ENCODE peak calls at places on chromosomes 12 and 14, in six cellular contexts. P is H9; L is activated CD4-positive, alpha-beta memory T cell treated with anti-CD3 and anti-CD28 coated beads for 36 hours; Y is GM13976; E is head of caudate nucleus; X is stimulated activated CD4-positive, alpha-beta T cell treated with anti-CD3 and anti-CD28 coated beads, Interleukin-1b, Interleukin-23, amount 100 ng/mL, for 1 hour. U is an unnamed sample.

GRCh38 chr14:70317969-70318634 is 41.4 kb downstream of the COX16 start:
- DNase-seq in L (no peak), Y (peak), X (no peak), E (peak), P (peak), U (peak)

GRCh38 chr14:70842851-70843462 is 33.6 kb upstream of the MAP3K9 start:
- DNase-seq in Y (no peak), X (no peak), L (no peak), P (no peak), E (no peak), U (no peak)

GRCh38 chr14:23177181-23177580 is 6.3 kb downstream of the SLC7A8 start:
- DNase-seq in Y (no peak), X (no peak), P (no peak), L (no peak), E (no peak), U (no peak)

GRCh38 chr12:112946236-112947000 is 8.1 kb downstream of the OAS3 start:
- DNase-seq in X (no peak), L (no peak), P (no peak), Y (no peak), E (no peak), U (no peak)

GRCh38 chr14:105974902-105975301 is 448.5 kb downstream of the TMEM121 start:
- DNase-seq in X (peak), L (peak), Y (peak), E (no peak), P (no peak), U (no peak)

GRCh38 chr12:49416892-49417291 is 49.6 kb downstream of the SPATS2 start:
- DNase-seq in Y (no peak), X (no peak), E (no peak), P (no peak), L (no peak), U (no peak)

GRCh38 chr12:51926718-51927117 is 19.4 kb downstream of the ACVRL1 start:
- DNase-seq in X (no peak), P (peak), E (no peak), L (peak), Y (no peak), U (no peak)

GRCh38 chr12:47711448-47711847 is 5.6 kb upstream of the RPAP3 start:
- DNase-seq in P (peak), X (no peak), E (no peak), L (no peak), Y (no peak), U (no peak)

GRCh38 chr14:100709252-100709955 is 17.3 kb upstream of the DLK1 start:
- DNase-seq in Y (no peak), X (no peak), P (no peak), L (no peak), E (peak), U (no peak)

GRCh38 chr14:56216631-56217379 is 98.6 kb downstream of the PELI2 start:
- DNase-seq in L (no peak), P (no peak), E (peak), Y (no peak), X (no peak), U (peak)

GRCh38 chr12:9404031-9404430 is 195.8 kb upstream of the PZP start:
- DNase-seq in E (no peak), P (no peak), L (no peak), Y (no peak), X (no peak), U (no peak)

GRCh38 chr12:15540469-15540872 is 218.2 kb downstream of the PTPRO start:
- DNase-seq in X (no peak), Y (no peak), P (no peak), L (no peak), E (no peak), U (no peak)

GRCh38 chr14:90354551-90355298 is 23.0 kb upstream of the NRDE2 start:
- DNase-seq in L (no peak), Y (no peak), E (no peak), P (no peak), X (no peak), U (no peak)

GRCh38 chr12:91040356-91040755 is 17.5 kb downstream of the KERA start:
- DNase-seq in E (no peak), Y (no peak), X (no peak), P (no peak), L (no peak), U (no peak)

GRCh38 chr12:12776261-12776660 is 9.2 kb upstream of the APOLD1 start:
- DNase-seq in X (no peak), L (no peak), E (no peak), P (no peak), Y (no peak), U (peak)

GRCh38 chr14:104444159-104445030 is 135.2 kb upstream of the C14orf180 start:
- DNase-seq in X (no peak), E (no peak), P (no peak), L (no peak), Y (no peak), U (no peak)

GRCh38 chr12:124904306-124905098 is 9.9 kb downstream of the UBC start:
- DNase-seq in L (no peak), X (no peak), Y (no peak), P (peak), E (peak), U (no peak)

GRCh38 chr12:107093547-107094448 is at the start of gene CRY1:
- DNase-seq in L (peak), X (peak), Y (peak), P (peak), E (peak), U (peak)

GRCh38 chr12:30753233-30753632 is 1.5 kb downstream of the CAPRIN2 start:
- DNase-seq in L (peak), P (peak), E (peak), Y (no peak), X (no peak), U (no peak)

GRCh38 chr14:91501348-91501747 is 8.8 kb downstream of the PPP4R3A start:
- DNase-seq in P (no peak), Y (no peak), E (no peak), L (no peak), X (no peak), U (no peak)

GRCh38 chr12:118185602-118186397 is 49.9 kb downstream of the PEBP1 start:
- DNase-seq in P (no peak), L (no peak), E (no peak), X (no peak), Y (no peak), U (no peak)

GRCh38 chr12:3107954-3108353 is 30.8 kb downstream of the TSPAN9 start:
- DNase-seq in L (no peak), X (no peak), P (no peak), Y (no peak), E (no peak), U (no peak)

GRCh38 chr12:113823816-113824215 is 142.3 kb downstream of the RBM19 start:
- DNase-seq in X (no peak), P (no peak), L (no peak), Y (no peak), E (no peak), U (no peak)

GRCh38 chr12:107549786-107550480 is 135.7 kb upstream of the PWP1 start:
- DNase-seq in X (no peak), E (no peak), P (no peak), Y (no peak), L (no peak), U (no peak)

GRCh38 chr12:26465419-26466097 is 270.2 kb downstream of the SSPN start:
- DNase-seq in X (no peak), E (peak), P (peak), L (no peak), Y (no peak), U (no peak)

GRCh38 chr14:70981005-70981952 is 74.0 kb downstream of the PCNX1 start:
- DNase-seq in E (no peak), L (no peak), X (no peak), Y (no peak), P (no peak), U (no peak)

GRCh38 chr14:101002738-101003137 is 99.2 kb upstream of the RTL1 start:
- DNase-seq in P (no peak), E (no peak), X (no peak), Y (no peak), L (no peak), U (no peak)

GRCh38 chr12:29889737-29890136 is 106.0 kb upstream of the TMTC1 start:
- DNase-seq in X (no peak), L (peak), P (peak), Y (no peak), E (peak), U (no peak)

GRCh38 chr14:92470215-92470614 is 43.4 kb upstream of the RIN3 start:
- DNase-seq in L (no peak), Y (no peak), E (no peak), P (no peak), X (no peak), U (peak)

GRCh38 chr12:120075034-120075616 is 41.4 kb downstream of the RAB35 start:
- DNase-seq in Y (no peak), E (no peak), L (no peak), P (no peak), X (no peak), U (no peak)

GRCh38 chr14:60064491-60065072 is 27.1 kb upstream of the PCNX4 start:
- DNase-seq in Y (peak), P (no peak), L (no peak), X (no peak), E (no peak), U (peak)

GRCh38 chr12:65609359-65609771 is 214.9 kb upstream of the HMGA2 start:
- DNase-seq in L (no peak), X (no peak), Y (no peak), P (no peak), E (no peak), U (no peak)

U was measured in DMS79 treated with DMSO at 0.1 percent for 48 hours.